ENCODE peak calls at places on chromosomes 2 and 18, in eight cellular contexts. One of them, this sample, is unnamed.

GRCh38 chr2:232911712-232912277 is 41.7 kb downstream of the SNORC start:
- DNase-seq in lower leg skin: no peak
- DNase-seq in esophagus squamous epithelium: no peak
- DNase-seq in tibial nerve: no peak
- DNase-seq in endothelial cell of umbilical vein: no peak
- DNase-seq in uterus: no peak
- DNase-seq in HCT116: no peak
- DNase-seq in GM12878: no peak
- DNase-seq in this sample: no peak

GRCh38 chr2:120205901-120206581 is 17.2 kb downstream of the TMEM185B start:
- DNase-seq in lower leg skin: peak
- DNase-seq in esophagus squamous epithelium: no peak
- DNase-seq in tibial nerve: no peak
- DNase-seq in endothelial cell of umbilical vein: no peak
- DNase-seq in uterus: no peak
- DNase-seq in HCT116: no peak
- DNase-seq in GM12878: no peak
- DNase-seq in this sample: no peak

GRCh38 chr2:26033270-26033768 is 565 bp upstream of the RAB10 start:
- DNase-seq in lower leg skin: peak
- DNase-seq in esophagus squamous epithelium: peak
- DNase-seq in tibial nerve: no peak
- DNase-seq in endothelial cell of umbilical vein: peak
- DNase-seq in uterus: no peak
- DNase-seq in HCT116: peak
- DNase-seq in GM12878: no peak
- DNase-seq in this sample: no peak

GRCh38 chr2:18219676-18220075 is 340.8 kb downstream of the RDH14 start:
- DNase-seq in lower leg skin: no peak
- DNase-seq in esophagus squamous epithelium: no peak
- DNase-seq in tibial nerve: no peak
- DNase-seq in endothelial cell of umbilical vein: no peak
- DNase-seq in uterus: no peak
- DNase-seq in HCT116: no peak
- DNase-seq in GM12878: no peak
- DNase-seq in this sample: no peak

GRCh38 chr2:104851236-104852160 is 2.4 kb upstream of the POU3F3 start:
- DNase-seq in lower leg skin: no peak
- DNase-seq in esophagus squamous epithelium: no peak
- DNase-seq in tibial nerve: no peak
- DNase-seq in endothelial cell of umbilical vein: no peak
- DNase-seq in uterus: no peak
- DNase-seq in HCT116: no peak
- DNase-seq in GM12878: no peak
- DNase-seq in this sample: no peak

GRCh38 chr2:228628682-228629081 is 447.2 kb upstream of the SPHKAP start:
- DNase-seq in lower leg skin: no peak
- DNase-seq in esophagus squamous epithelium: no peak
- DNase-seq in tibial nerve: no peak
- DNase-seq in endothelial cell of umbilical vein: no peak
- DNase-seq in uterus: no peak
- DNase-seq in HCT116: no peak
- DNase-seq in GM12878: no peak
- DNase-seq in this sample: no peak

GRCh38 chr2:236365258-236366048 is 101.2 kb upstream of the ASB18 start:
- DNase-seq in lower leg skin: peak
- DNase-seq in esophagus squamous epithelium: no peak
- DNase-seq in tibial nerve: no peak
- DNase-seq in endothelial cell of umbilical vein: no peak
- DNase-seq in uterus: no peak
- DNase-seq in HCT116: no peak
- DNase-seq in GM12878: no peak
- DNase-seq in this sample: no peak

GRCh38 chr2:94861308-94862152 is 9.7 kb upstream of the TEKT4 start:
- DNase-seq in lower leg skin: peak
- DNase-seq in esophagus squamous epithelium: no peak
- DNase-seq in tibial nerve: no peak
- DNase-seq in endothelial cell of umbilical vein: no peak
- DNase-seq in uterus: peak
- DNase-seq in HCT116: no peak
- DNase-seq in GM12878: no peak
- DNase-seq in this sample: peak

GRCh38 chr2:27494284-27494943 is 586 bp downstream of the FNDC4 start:
- DNase-seq in lower leg skin: peak
- DNase-seq in esophagus squamous epithelium: no peak
- DNase-seq in tibial nerve: no peak
- DNase-seq in endothelial cell of umbilical vein: peak
- DNase-seq in uterus: peak
- DNase-seq in HCT116: no peak
- DNase-seq in GM12878: no peak
- DNase-seq in this sample: peak

GRCh38 chr18:52326001-52326400 is 14.0 kb upstream of the DCC start:
- DNase-seq in lower leg skin: no peak
- DNase-seq in esophagus squamous epithelium: no peak
- DNase-seq in tibial nerve: no peak
- DNase-seq in endothelial cell of umbilical vein: no peak
- DNase-seq in uterus: no peak
- DNase-seq in HCT116: no peak
- DNase-seq in GM12878: no peak
- DNase-seq in this sample: no peak

GRCh38 chr18:5294113-5294617 is 1.4 kb downstream of the ZBTB14 start:
- DNase-seq in lower leg skin: peak
- DNase-seq in esophagus squamous epithelium: peak
- DNase-seq in tibial nerve: peak
- DNase-seq in endothelial cell of umbilical vein: peak
- DNase-seq in uterus: no peak
- DNase-seq in HCT116: no peak
- DNase-seq in GM12878: no peak
- DNase-seq in this sample: no peak

GRCh38 chr2:20490300-20491181 is 43.7 kb downstream of the RHOB start:
- DNase-seq in lower leg skin: peak
- DNase-seq in esophagus squamous epithelium: no peak
- DNase-seq in tibial nerve: no peak
- DNase-seq in endothelial cell of umbilical vein: no peak
- DNase-seq in uterus: peak
- DNase-seq in HCT116: no peak
- DNase-seq in GM12878: no peak
- DNase-seq in this sample: no peak

GRCh38 chr2:23649819-23650218 is 264.8 kb downstream of the KLHL29 start:
- DNase-seq in lower leg skin: no peak
- DNase-seq in esophagus squamous epithelium: no peak
- DNase-seq in tibial nerve: no peak
- DNase-seq in endothelial cell of umbilical vein: peak
- DNase-seq in uterus: no peak
- DNase-seq in HCT116: no peak
- DNase-seq in GM12878: no peak
- DNase-seq in this sample: no peak

GRCh38 chr2:149399934-149400615 is 69.7 kb downstream of the LYPD6 start:
- DNase-seq in lower leg skin: no peak
- DNase-seq in esophagus squamous epithelium: no peak
- DNase-seq in tibial nerve: no peak
- DNase-seq in endothelial cell of umbilical vein: peak
- DNase-seq in uterus: no peak
- DNase-seq in HCT116: no peak
- DNase-seq in GM12878: no peak
- DNase-seq in this sample: no peak

DNA sequence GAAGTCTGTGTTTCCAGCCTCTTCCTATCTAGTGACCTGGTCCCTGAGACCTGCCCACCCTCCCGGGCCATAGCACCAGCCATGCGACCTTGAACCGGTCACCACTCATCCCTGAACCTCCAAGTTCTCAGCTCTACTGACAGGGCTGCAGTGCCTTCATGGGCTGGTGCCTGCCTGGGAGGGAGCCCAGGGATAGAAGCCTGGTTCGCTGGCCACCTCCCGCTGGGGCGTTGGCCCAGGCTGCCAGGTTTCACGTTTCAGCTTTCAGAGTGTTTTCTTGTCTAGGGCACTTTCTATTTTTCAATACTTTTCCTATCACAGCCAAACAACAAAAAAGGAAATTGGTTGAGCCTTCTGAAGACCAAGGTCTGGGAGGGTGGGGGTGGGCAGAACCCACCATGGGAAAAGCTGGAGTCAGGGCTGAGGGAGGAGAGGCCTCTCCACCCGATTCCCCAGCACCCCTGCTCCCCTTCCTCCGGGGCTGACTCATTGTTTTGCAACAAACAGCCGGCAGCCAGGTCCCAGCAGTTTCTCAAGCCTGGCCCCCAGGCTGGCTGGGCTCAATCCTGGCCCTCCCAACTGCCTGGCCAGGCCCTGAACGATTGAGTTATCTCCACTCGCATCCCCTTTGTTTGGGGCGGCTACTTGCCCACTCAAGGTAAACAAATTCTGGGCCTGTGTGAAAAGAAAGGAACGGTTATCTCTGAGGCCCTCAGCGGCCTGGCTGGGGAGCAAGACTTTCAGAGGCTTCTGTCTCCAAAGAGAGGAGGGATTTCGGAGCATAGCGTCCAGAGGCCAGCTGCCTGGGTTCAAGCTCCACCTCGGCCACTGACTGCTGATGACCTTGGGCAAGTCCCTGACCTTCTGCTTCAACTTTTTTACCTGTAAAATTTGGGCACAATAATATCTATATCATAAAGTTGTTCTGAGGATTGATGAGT is 47.5 kb downstream of the ZFP36L2 start:
- DNase-seq in lower leg skin: peak
- DNase-seq in esophagus squamous epithelium: no peak
- DNase-seq in tibial nerve: peak
- DNase-seq in endothelial cell of umbilical vein: peak
- DNase-seq in uterus: peak
- DNase-seq in HCT116: peak
- DNase-seq in GM12878: no peak
- DNase-seq in this sample: peak
- TF ChIP-seq POLR2A in lower leg skin: no peak
- TF ChIP-seq POLR2A in esophagus squamous epithelium: peak
- TF ChIP-seq POLR2A in tibial nerve: no peak
- TF ChIP-seq POLR2A in endothelial cell of umbilical vein: no peak
- TF ChIP-seq POLR2A in uterus: no peak
- TF ChIP-seq POLR2A in HCT116: no peak
- TF ChIP-seq POLR2A in GM12878: no peak
- TF ChIP-seq POLR2A in this sample: peak

GRCh38 chr2:196230051-196230450 is 58.7 kb upstream of the STK17B start:
- DNase-seq in lower leg skin: peak
- DNase-seq in esophagus squamous epithelium: no peak
- DNase-seq in tibial nerve: no peak
- DNase-seq in endothelial cell of umbilical vein: no peak
- DNase-seq in uterus: no peak
- DNase-seq in HCT116: no peak
- DNase-seq in GM12878: no peak
- DNase-seq in this sample: no peak
- TF ChIP-seq POLR2A in lower leg skin: no peak
- TF ChIP-seq POLR2A in esophagus squamous epithelium: no peak
- TF ChIP-seq POLR2A in tibial nerve: no peak
- TF ChIP-seq POLR2A in endothelial cell of umbilical vein: peak
- TF ChIP-seq POLR2A in uterus: no peak
- TF ChIP-seq POLR2A in HCT116: no peak
- TF ChIP-seq POLR2A in GM12878: no peak
- TF ChIP-seq POLR2A in this sample: no peak

GRCh38 chr2:229921892-229922448 is at the start of gene TRIP12:
- DNase-seq in lower leg skin: peak
- DNase-seq in esophagus squamous epithelium: peak
- DNase-seq in tibial nerve: peak
- DNase-seq in endothelial cell of umbilical vein: peak
- DNase-seq in uterus: peak
- DNase-seq in HCT116: peak
- DNase-seq in GM12878: peak
- DNase-seq in this sample: peak

GRCh38 chr2:229921101-229921891 is 513 bp downstream of the TRIP12 start:
- DNase-seq in lower leg skin: peak
- DNase-seq in esophagus squamous epithelium: peak
- DNase-seq in tibial nerve: peak
- DNase-seq in endothelial cell of umbilical vein: peak
- DNase-seq in uterus: peak
- DNase-seq in HCT116: peak
- DNase-seq in GM12878: no peak
- DNase-seq in this sample: peak

GRCh38 chr2:229917793-229918192 is 4.0 kb downstream of the TRIP12 start:
- DNase-seq in lower leg skin: no peak
- DNase-seq in esophagus squamous epithelium: no peak
- DNase-seq in tibial nerve: no peak
- DNase-seq in endothelial cell of umbilical vein: no peak
- DNase-seq in uterus: no peak
- DNase-seq in HCT116: no peak
- DNase-seq in GM12878: no peak
- DNase-seq in this sample: no peak

GRCh38 chr2:229922449-229923386 is at the start of gene FBXO36:
- DNase-seq in lower leg skin: no peak
- DNase-seq in esophagus squamous epithelium: peak
- DNase-seq in tibial nerve: peak
- DNase-seq in endothelial cell of umbilical vein: no peak
- DNase-seq in uterus: no peak
- DNase-seq in HCT116: peak
- DNase-seq in GM12878: no peak
- DNase-seq in this sample: peak

GRCh38 chr2:229920011-229920781 is 1.6 kb downstream of the TRIP12 start:
- DNase-seq in lower leg skin: no peak
- DNase-seq in esophagus squamous epithelium: no peak
- DNase-seq in tibial nerve: no peak
- DNase-seq in endothelial cell of umbilical vein: peak
- DNase-seq in uterus: no peak
- DNase-seq in HCT116: no peak
- DNase-seq in GM12878: no peak
- DNase-seq in this sample: no peak
- TF ChIP-seq POLR2A in lower leg skin: no peak
- TF ChIP-seq POLR2A in esophagus squamous epithelium: no peak
- TF ChIP-seq POLR2A in tibial nerve: no peak
- TF ChIP-seq POLR2A in endothelial cell of umbilical vein: no peak
- TF ChIP-seq POLR2A in uterus: no peak
- TF ChIP-seq POLR2A in HCT116: no peak
- TF ChIP-seq POLR2A in GM12878: peak
- TF ChIP-seq POLR2A in this sample: no peak

GRCh38 chr2:128771401-128771800 is 452.7 kb upstream of the HS6ST1 start:
- DNase-seq in lower leg skin: no peak
- DNase-seq in esophagus squamous epithelium: no peak
- DNase-seq in tibial nerve: no peak
- DNase-seq in endothelial cell of umbilical vein: no peak
- DNase-seq in uterus: no peak
- DNase-seq in HCT116: no peak
- DNase-seq in GM12878: no peak
- DNase-seq in this sample: no peak

GRCh38 chr2:128773641-128774319 is 455.1 kb upstream of the HS6ST1 start:
- DNase-seq in lower leg skin: peak
- DNase-seq in esophagus squamous epithelium: no peak
- DNase-seq in tibial nerve: no peak
- DNase-seq in endothelial cell of umbilical vein: no peak
- DNase-seq in uterus: no peak
- DNase-seq in HCT116: no peak
- DNase-seq in GM12878: no peak
- DNase-seq in this sample: peak

GRCh38 chr2:128774320-128775063 is 455.8 kb upstream of the HS6ST1 start:
- DNase-seq in lower leg skin: peak
- DNase-seq in esophagus squamous epithelium: no peak
- DNase-seq in tibial nerve: no peak
- DNase-seq in endothelial cell of umbilical vein: no peak
- DNase-seq in uterus: no peak
- DNase-seq in HCT116: no peak
- DNase-seq in GM12878: no peak
- DNase-seq in this sample: no peak

GRCh38 chr2:128770143-128771080 is 451.7 kb upstream of the HS6ST1 start:
- DNase-seq in lower leg skin: peak
- DNase-seq in esophagus squamous epithelium: no peak
- DNase-seq in tibial nerve: no peak
- DNase-seq in endothelial cell of umbilical vein: no peak
- DNase-seq in uterus: no peak
- DNase-seq in HCT116: no peak
- DNase-seq in GM12878: no peak
- DNase-seq in this sample: peak

GRCh38 chr2:128772671-128773070 is 454.0 kb upstream of the HS6ST1 start:
- DNase-seq in lower leg skin: no peak
- DNase-seq in esophagus squamous epithelium: no peak
- DNase-seq in tibial nerve: no peak
- DNase-seq in endothelial cell of umbilical vein: no peak
- DNase-seq in uterus: no peak
- DNase-seq in HCT116: no peak
- DNase-seq in GM12878: no peak
- DNase-seq in this sample: no peak
- TF ChIP-seq POLR2A in lower leg skin: no peak
- TF ChIP-seq POLR2A in esophagus squamous epithelium: no peak
- TF ChIP-seq POLR2A in tibial nerve: no peak
- TF ChIP-seq POLR2A in endothelial cell of umbilical vein: no peak
- TF ChIP-seq POLR2A in uterus: no peak
- TF ChIP-seq POLR2A in HCT116: no peak
- TF ChIP-seq POLR2A in GM12878: no peak
- TF ChIP-seq POLR2A in this sample: no peak

This sample was measured in right lobe of liver.